ENCODE peak calls at places on chromosomes 1 and 21, in six cellular contexts. O is transverse colon, S is adrenal gland, L is GM10248, K is psoas muscle, F is nephron progenitor cell. Y is an unnamed sample.

GRCh38 chr1:61892977-61893376 is 150.7 kb downstream of the PATJ start:
- DNase-seq in O (no peak), S (no peak), L (no peak), K (no peak), F (no peak), Y (no peak)

GRCh38 chr1:67372136-67372535 is 58.1 kb downstream of the SERBP1 start:
- DNase-seq in O (no peak), S (no peak), L (no peak), K (no peak), F (no peak), Y (no peak)

GRCh38 chr1:169809370-169810095 is 14.8 kb upstream of the METTL18 start:
- DNase-seq in O (no peak), S (peak; percentile 30), L (peak; percentile 42), K (no peak), F (peak; percentile 15), Y (peak; percentile 31)

GRCh38 chr1:32380061-32380460 is 14.2 kb downstream of the BSDC1 start:
- DNase-seq in O (no peak), S (no peak), L (no peak), K (no peak), F (no peak), Y (no peak)

GRCh38 chr1:89635825-89636815 is 3.2 kb downstream of the LRRC8C start:
- DNase-seq in O (no peak), S (no peak), L (no peak), K (no peak), F (no peak), Y (peak; percentile 42)

GRCh38 chr1:82299680-82300079 is 498.9 kb downstream of the ADGRL2 start:
- DNase-seq in O (no peak), S (no peak), L (no peak), K (no peak), F (no peak), Y (no peak)

GRCh38 chr1:150516050-150516591 is 569 bp downstream of the FALEC start:
- DNase-seq in O (no peak), S (no peak), L (no peak), K (no peak), F (peak; percentile 26), Y (peak; percentile 27)

GRCh38 chr1:206588492-206588891 is 23.8 kb downstream of the EIF2D start:
- DNase-seq in O (no peak), S (no peak), L (no peak), K (no peak), F (no peak), Y (no peak)

GRCh38 chr21:46057111-46057709 is 40.7 kb upstream of the COL6A2 start:
- DNase-seq in O (no peak), S (peak; percentile 22), L (no peak), K (peak; percentile 44), F (no peak), Y (peak; percentile 78)

GRCh38 chr1:236154671-236155398 is 12.5 kb downstream of the GPR137B start:
- DNase-seq in O (no peak), S (no peak), L (no peak), K (no peak), F (no peak), Y (no peak)

GRCh38 chr1:33148615-33149014 is 33.2 kb downstream of the TRIM62 start:
- DNase-seq in O (no peak), S (no peak), L (no peak), K (no peak), F (no peak), Y (no peak)

DNA sequence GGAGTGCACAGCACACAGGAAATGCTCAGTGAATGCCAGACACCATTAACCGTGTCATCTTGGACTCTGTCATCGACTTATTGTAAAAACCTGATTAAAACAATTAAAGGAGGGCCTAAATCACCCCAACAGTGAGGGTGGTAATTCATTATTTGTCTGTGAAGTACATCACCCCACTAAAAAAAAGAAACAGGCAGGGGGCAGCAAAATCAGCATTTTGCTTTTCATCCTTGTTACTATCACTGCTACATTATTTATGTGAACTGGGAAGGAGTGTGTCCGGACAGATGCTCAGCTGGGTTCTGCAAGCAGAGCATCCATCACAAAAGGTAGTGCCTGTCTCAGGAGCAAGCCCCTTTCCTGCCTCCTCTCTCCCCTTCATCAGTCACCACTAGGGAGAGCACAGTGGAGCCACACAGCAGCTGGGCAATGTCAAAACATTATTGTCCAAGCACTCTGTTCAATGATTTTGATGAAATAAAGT is 98.5 kb downstream of the RERE start:
- DNase-seq in O (no peak), S (no peak), L (no peak), K (no peak), F (no peak), Y (peak; percentile 11)
- TF ChIP-seq CTCF in O (peak; percentile 12), S (peak; percentile 22), L (peak; percentile 37), K (no peak), F (no peak), Y (peak; percentile 32)

GRCh38 chr1:30060738-30061137 is 662.6 kb downstream of the MATN1 start:
- DNase-seq in O (no peak), S (no peak), L (no peak), K (no peak), F (no peak), Y (no peak)
- TF ChIP-seq CTCF in O (no peak), S (no peak), L (no peak), K (no peak), F (no peak), Y (no peak)

DNA sequence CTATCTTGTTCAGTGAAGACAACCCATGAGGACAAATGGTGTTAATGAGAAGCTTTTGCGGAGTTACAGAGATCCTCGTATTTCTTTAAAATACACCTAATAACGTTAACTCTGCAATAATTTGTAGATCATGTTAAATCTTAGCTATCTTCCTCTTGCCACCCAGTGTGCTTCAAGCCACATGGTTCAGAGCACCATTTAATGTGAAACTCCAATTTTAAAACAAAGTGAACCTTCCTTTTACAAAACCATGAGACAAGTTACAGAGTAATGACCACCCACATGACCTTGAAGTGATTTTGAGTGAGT is 1.7 kb upstream of the KCNE2 start:
- DNase-seq in O (no peak), S (no peak), L (no peak), K (no peak), F (no peak), Y (no peak)
- TF ChIP-seq CTCF in O (no peak), S (peak; percentile 17), L (no peak), K (no peak), F (peak; percentile 7), Y (peak; percentile 53)

GRCh38 chr1:41582851-41583657 is 98.6 kb upstream of the EDN2 start:
- DNase-seq in O (no peak), S (no peak), L (no peak), K (no peak), F (no peak), Y (no peak)

GRCh38 chr1:41580520-41581172 is 96.2 kb upstream of the EDN2 start:
- DNase-seq in O (no peak), S (no peak), L (no peak), K (no peak), F (no peak), Y (no peak)

GRCh38 chr1:41582351-41582750 is 97.9 kb upstream of the EDN2 start:
- DNase-seq in O (no peak), S (no peak), L (no peak), K (no peak), F (no peak), Y (no peak)

GRCh38 chr1:41581216-41582003 is 96.9 kb upstream of the EDN2 start:
- DNase-seq in O (no peak), S (no peak), L (no peak), K (no peak), F (no peak), Y (no peak)

GRCh38 chr1:41582004-41582325 is 97.5 kb upstream of the EDN2 start:
- DNase-seq in O (no peak), S (no peak), L (no peak), K (no peak), F (no peak), Y (no peak)
- TF ChIP-seq CTCF in O (no peak), S (no peak), L (no peak), K (no peak), F (no peak), Y (no peak)

DNA sequence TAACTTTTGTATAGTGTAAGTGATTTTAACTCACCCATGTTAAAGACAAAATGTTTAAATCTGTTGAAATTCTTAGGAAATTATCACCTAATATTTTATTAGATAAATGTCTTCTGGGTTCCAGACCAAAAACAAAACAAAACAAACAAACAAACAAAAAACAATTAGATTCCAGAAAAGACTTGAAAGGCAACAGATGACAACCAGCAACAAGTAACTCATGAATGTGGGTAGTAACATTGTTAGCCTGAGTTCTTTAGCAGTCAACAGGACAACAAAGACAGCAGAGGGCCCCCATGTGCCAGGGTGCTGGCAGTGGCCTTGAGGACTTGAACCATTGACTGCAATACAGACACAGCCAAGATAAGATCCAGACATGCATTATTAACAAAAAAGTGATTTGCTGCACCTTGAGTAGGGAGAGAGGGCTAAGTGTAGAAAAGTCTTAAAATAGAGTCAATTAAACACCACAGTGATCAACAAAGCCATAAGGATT is 2.4 kb upstream of the CD247 start:
- DNase-seq in O (no peak), S (no peak), L (no peak), K (no peak), F (no peak), Y (no peak)
- TF ChIP-seq CTCF in O (no peak), S (no peak), L (no peak), K (no peak), F (no peak), Y (no peak)

GRCh38 chr1:153786038-153786790 is 11.0 kb downstream of the SLC27A3 start:
- DNase-seq in O (no peak), S (no peak), L (no peak), K (peak; percentile 6), F (no peak), Y (no peak)

GRCh38 chr1:153779781-153780541 is 4.8 kb downstream of the SLC27A3 start:
- DNase-seq in O (no peak), S (peak; percentile 86), L (no peak), K (no peak), F (no peak), Y (no peak)

GRCh38 chr1:153780551-153780950 is 5.3 kb downstream of the SLC27A3 start:
- DNase-seq in O (no peak), S (no peak), L (no peak), K (no peak), F (no peak), Y (no peak)

GRCh38 chr1:153778824-153779519 is 3.8 kb downstream of the SLC27A3 start:
- DNase-seq in O (no peak), S (no peak), L (no peak), K (no peak), F (no peak), Y (no peak)

GRCh38 chr1:153783233-153784190 is 8.3 kb downstream of the SLC27A3 start:
- DNase-seq in O (peak; percentile 93), S (peak; percentile 90), L (peak; percentile 97), K (peak; percentile 96), F (peak; percentile 94), Y (peak; percentile 93)
- TF ChIP-seq CTCF in O (no peak), S (no peak), L (no peak), K (no peak), F (no peak), Y (no peak)

DNA sequence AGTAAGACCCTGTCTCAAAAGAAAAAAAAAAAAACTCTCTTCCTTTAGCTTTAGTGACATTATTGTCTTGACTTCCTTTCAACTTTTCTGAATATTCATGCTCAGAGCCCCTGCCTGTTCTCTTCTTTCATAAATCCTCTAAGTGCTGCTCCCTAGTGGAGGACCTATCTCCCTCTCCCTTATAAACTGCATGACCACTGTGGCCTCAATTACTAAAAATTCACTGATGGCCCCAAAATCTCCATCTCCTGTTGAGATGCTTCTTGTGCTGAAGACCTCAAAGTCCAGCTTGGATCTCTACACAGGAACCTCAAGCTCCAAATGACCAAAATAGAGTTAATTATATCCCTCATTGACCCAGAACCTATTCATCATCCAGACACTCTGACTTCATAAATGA is 7.8 kb downstream of the ITLN1 start:
- DNase-seq in O (no peak), S (no peak), L (peak; percentile 42), K (no peak), F (no peak), Y (peak; percentile 28)
- TF ChIP-seq CTCF in O (no peak), S (no peak), L (peak; percentile 15), K (no peak), F (no peak), Y (peak; percentile 60)

Y was measured in activated CD8-positive, alpha-beta T cell treated with anti-CD3 and anti-CD28 coated beads for 36 hours.